ENCODE peak calls at places on chromosome 1, in five cellular contexts. T, M, W, L and S are unnamed samples.

GRCh38 chr1:224381880-224382548 is 25.3 kb downstream of the CNIH4 start:
- DNase-seq in M (no peak), T (no peak), L (no peak), W (no peak), S (no peak)

GRCh38 chr1:11851171-11851570 is 3.6 kb upstream of the NPPA start:
- DNase-seq in M (no peak), T (no peak), W (no peak), L (no peak), S (peak)

GRCh38 chr1:85992756-85993155 is 163.8 kb downstream of the COL24A1 start:
- DNase-seq in T (peak), L (no peak), M (no peak), W (no peak), S (peak)

GRCh38 chr1:61293986-61294504 is 211.7 kb downstream of the NFIA start:
- DNase-seq in W (no peak), L (no peak), M (no peak), T (no peak), S (no peak)

GRCh38 chr1:219179293-219179692 is 5.6 kb downstream of the LYPLAL1 start:
- DNase-seq in L (no peak), W (no peak), T (no peak), M (no peak), S (no peak)

GRCh38 chr1:115314765-115315164 is 23.3 kb downstream of the NGF start:
- DNase-seq in L (no peak), T (no peak), M (no peak), W (no peak), S (no peak)

GRCh38 chr1:111302374-111302773 is 11.7 kb downstream of the CHIA start:
- DNase-seq in M (no peak), L (no peak), W (no peak), T (no peak), S (no peak)

GRCh38 chr1:116910379-116911165 is 856 bp downstream of the PTGFRN start:
- DNase-seq in M (no peak), L (peak), T (peak), W (no peak), S (no peak)

GRCh38 chr1:109295712-109296415 is 10.9 kb downstream of the MYBPHL start:
- DNase-seq in T (no peak), L (no peak), M (no peak), W (no peak), S (no peak)

GRCh38 chr1:76998582-76999189 is 131.4 kb downstream of the ST6GALNAC5 start:
- DNase-seq in M (no peak), W (no peak), T (peak), L (no peak), S (no peak)